ENCODE peak calls at places on chromosome 10, in seven cellular contexts. T is IMR-90, Y is A549, L is body of pancreas, H is esophagus squamous epithelium, P is right lobe of liver, G is tibial nerve. W is an unnamed sample.

GRCh38 chr10:72297281-72297967 is 23.7 kb downstream of the DDIT4 start:
- DNase-seq in T (peak), Y (peak), H (peak), P (peak), G (peak), L (peak), W (peak)

GRCh38 chr10:95408931-95409873 is 118.4 kb upstream of the PDLIM1 start:
- DNase-seq in P (no peak), G (no peak), H (no peak), T (no peak), L (no peak), Y (no peak), W (no peak)

GRCh38 chr10:84333864-84334451 is 5.6 kb downstream of the CCSER2 start:
- DNase-seq in H (no peak), G (no peak), P (no peak), T (peak), Y (no peak), L (no peak), W (no peak)

GRCh38 chr10:98224509-98224908 is 43.5 kb downstream of the LOXL4 start:
- DNase-seq in P (no peak), L (no peak), Y (no peak), H (no peak), T (peak), G (no peak), W (no peak)

GRCh38 chr10:47449979-47450378 is 33.9 kb downstream of the ANXA8 start:
- DNase-seq in T (no peak), G (no peak), L (no peak), Y (no peak), H (no peak), P (no peak), W (no peak)

GRCh38 chr10:102832248-102832647 is 5.0 kb downstream of the CYP17A1 start:
- DNase-seq in Y (no peak), L (no peak), H (no peak), P (no peak), G (no peak), T (no peak), W (no peak)

GRCh38 chr10:126264089-126265018 is 123.9 kb downstream of the ADAM12 start:
- DNase-seq in H (no peak), P (no peak), T (no peak), L (no peak), Y (no peak), G (no peak), W (no peak)

GRCh38 chr10:23404461-23404980 is 34.4 kb upstream of the OTUD1 start:
- DNase-seq in T (peak), G (no peak), Y (no peak), L (no peak), P (no peak), H (no peak), W (no peak)

GRCh38 chr10:132399117-132400035 is 2.4 kb downstream of the PWWP2B start:
- DNase-seq in H (no peak), T (no peak), L (peak), Y (no peak), P (peak), G (no peak), W (no peak)

GRCh38 chr10:71260622-71261325 is 48.4 kb downstream of the UNC5B start:
- DNase-seq in G (no peak), H (no peak), T (peak), L (no peak), Y (no peak), P (no peak), W (no peak)

GRCh38 chr10:10647331-10647730 is 370.3 kb upstream of the CELF2 start:
- DNase-seq in G (no peak), T (no peak), Y (no peak), L (no peak), P (no peak), H (no peak), W (no peak)

GRCh38 chr10:78768041-78768569 is 300.7 kb upstream of the ZMIZ1 start:
- DNase-seq in T (no peak), P (peak), G (no peak), H (no peak), Y (no peak), L (no peak), W (peak)

GRCh38 chr10:119305860-119306513 is 98.6 kb downstream of the GRK5 start:
- DNase-seq in H (peak), L (no peak), G (peak), T (peak), P (no peak), Y (peak), W (peak)

GRCh38 chr10:70369498-70370018 is 12.9 kb downstream of the LRRC20 start:
- DNase-seq in P (no peak), T (no peak), Y (no peak), G (no peak), H (no peak), L (no peak), W (no peak)

GRCh38 chr10:131168238-131168875 is 143.2 kb downstream of the TCERG1L start:
- DNase-seq in Y (no peak), H (no peak), L (no peak), P (no peak), T (no peak), G (no peak), W (no peak)

GRCh38 chr10:4506087-4506486 is 319.9 kb upstream of the AKR1E2 start:
- DNase-seq in Y (no peak), P (no peak), G (no peak), T (peak), L (no peak), H (no peak), W (no peak)

GRCh38 chr10:31739759-31740158 is 188.9 kb downstream of the ARHGAP12 start:
- DNase-seq in L (no peak), H (no peak), P (no peak), G (no peak), Y (no peak), T (peak), W (no peak)

GRCh38 chr10:24642921-24643678 is 80.6 kb downstream of the ARHGAP21 start:
- DNase-seq in P (no peak), T (peak), Y (peak), H (no peak), G (no peak), L (peak), W (no peak)

GRCh38 chr10:88254091-88254490 is 329.0 kb downstream of the RNLS start:
- DNase-seq in P (no peak), L (no peak), H (no peak), G (no peak), Y (peak), T (peak), W (no peak)

GRCh38 chr10:100878291-100878910 is 34.4 kb upstream of the SLF2 start:
- DNase-seq in Y (peak), L (peak), G (no peak), H (no peak), P (peak), T (peak), W (no peak)

GRCh38 chr10:6494934-6495592 is 85.0 kb downstream of the PRKCQ start:
- DNase-seq in G (no peak), H (no peak), T (no peak), Y (no peak), L (no peak), P (no peak), W (no peak)

GRCh38 chr10:88126699-88127098 is 263.3 kb downstream of the PTEN start:
- DNase-seq in L (no peak), G (no peak), Y (no peak), T (no peak), P (no peak), H (no peak), W (no peak)

GRCh38 chr10:31318382-31318853 is 598 bp upstream of the ZEB1 start:
- DNase-seq in L (no peak), G (peak), P (peak), Y (peak), T (peak), H (peak), W (peak)

GRCh38 chr10:30784896-30785605 is 155.5 kb upstream of the LYZL2 start:
- DNase-seq in G (peak), T (peak), H (no peak), P (peak), L (peak), Y (no peak), W (peak)

GRCh38 chr10:102615361-102615760 is 28.9 kb upstream of the TRIM8 start:
- DNase-seq in P (peak), L (peak), T (no peak), G (no peak), Y (peak), H (no peak), W (no peak)

GRCh38 chr10:61478621-61479312 is 25.6 kb upstream of the TMEM26 start:
- DNase-seq in Y (no peak), L (no peak), G (no peak), H (no peak), P (no peak), T (no peak), W (no peak)

GRCh38 chr10:102814456-102814871 is 22.7 kb downstream of the CYP17A1 start:
- DNase-seq in Y (no peak), L (no peak), H (no peak), G (peak), P (no peak), T (peak), W (no peak)

GRCh38 chr10:63722537-63722936 is 201.3 kb downstream of the REEP3 start:
- DNase-seq in Y (no peak), G (no peak), L (no peak), P (no peak), H (no peak), T (peak), W (peak)

GRCh38 chr10:16779375-16779774 is 37.8 kb downstream of the RSU1 start:
- DNase-seq in T (no peak), G (no peak), H (no peak), P (no peak), Y (no peak), L (peak), W (no peak)

GRCh38 chr10:64636461-64636860 is 1115.3 kb downstream of the REEP3 start:
- DNase-seq in G (no peak), P (no peak), L (no peak), T (no peak), H (no peak), Y (no peak), W (no peak)

GRCh38 chr10:112424658-112425057 is 22.1 kb downstream of the ZDHHC6 start:
- DNase-seq in H (no peak), P (no peak), T (no peak), G (no peak), L (no peak), Y (no peak), W (no peak)

GRCh38 chr10:35090162-35090954 is at the start of gene CUL2:
- DNase-seq in G (peak), Y (peak), H (peak), T (peak), L (peak), P (peak), W (peak)
- TF ChIP-seq POLR2A in G (no peak), Y (peak), H (no peak), T (no peak), L (peak), P (peak), W (no peak)

DNA sequence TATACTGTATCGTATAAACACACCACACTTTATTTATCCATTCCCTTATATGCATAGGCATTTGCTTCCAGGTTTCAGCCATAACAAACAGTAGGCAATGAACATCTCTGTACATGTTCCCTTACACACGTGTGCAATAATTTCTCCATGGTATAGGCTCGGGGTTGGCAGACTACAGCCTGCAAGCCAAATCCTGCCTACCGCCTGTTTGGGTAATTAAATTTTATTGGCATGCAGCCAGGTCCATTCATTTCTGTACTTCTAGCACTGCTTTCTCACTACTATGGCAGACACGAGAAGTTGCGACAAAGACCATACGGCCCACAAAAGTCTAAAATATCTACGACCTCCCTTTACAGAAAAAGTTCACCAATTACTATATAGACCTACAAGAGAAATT is 100.7 kb downstream of the FGFR2 start:
- DNase-seq in L (no peak), G (no peak), P (no peak), H (no peak), Y (no peak), T (no peak), W (peak)
- TF ChIP-seq POLR2A in L (no peak), G (no peak), P (no peak), H (no peak), Y (no peak), T (no peak), W (no peak)

GRCh38 chr10:26448706-26449435 is 10.7 kb downstream of the APBB1IP start:
- DNase-seq in T (no peak), G (no peak), H (no peak), Y (no peak), L (no peak), P (no peak), W (no peak)
- TF ChIP-seq POLR2A in T (no peak), G (no peak), H (no peak), Y (no peak), L (no peak), P (no peak), W (no peak)

GRCh38 chr10:34213805-34214197 is 601.3 kb downstream of the PARD3 start:
- DNase-seq in Y (no peak), P (no peak), G (no peak), T (no peak), H (no peak), L (no peak), W (no peak)

GRCh38 chr10:34219860-34220518 is 595.1 kb downstream of the PARD3 start:
- DNase-seq in L (no peak), H (no peak), Y (no peak), P (no peak), T (no peak), G (no peak), W (no peak)

GRCh38 chr10:34217524-34217923 is 597.6 kb downstream of the PARD3 start:
- DNase-seq in P (no peak), T (no peak), Y (no peak), H (no peak), G (no peak), L (no peak), W (no peak)

GRCh38 chr10:34213193-34213804 is 601.8 kb downstream of the PARD3 start:
- DNase-seq in L (no peak), P (no peak), Y (no peak), T (no peak), H (no peak), G (no peak), W (no peak)

GRCh38 chr10:34216348-34216908 is 598.7 kb downstream of the PARD3 start:
- DNase-seq in Y (no peak), H (no peak), T (peak), L (no peak), P (no peak), G (no peak), W (no peak)
- TF ChIP-seq POLR2A in Y (no peak), H (no peak), T (no peak), L (no peak), P (no peak), G (no peak), W (no peak)

DNA sequence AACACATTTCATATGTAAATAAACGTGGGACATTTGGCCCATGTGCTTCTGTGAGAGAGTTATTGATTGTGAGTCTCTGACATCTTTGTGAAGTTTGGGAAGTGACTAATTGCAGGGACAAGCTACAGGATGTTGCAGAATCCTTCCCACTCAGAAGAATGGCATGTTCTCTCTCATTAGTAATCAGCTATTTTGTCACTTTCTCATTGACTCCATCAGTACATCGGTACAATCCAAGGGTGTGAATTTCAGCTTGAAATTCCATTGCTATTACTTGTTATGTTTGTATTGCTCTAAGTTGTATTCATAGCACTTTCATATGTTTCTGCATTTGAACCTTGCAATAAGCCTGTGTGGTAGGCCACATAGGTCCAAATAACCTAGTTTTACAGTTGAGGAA is 100.0 kb upstream of the KCNMA1 start:
- DNase-seq in H (no peak), P (no peak), L (no peak), G (no peak), T (peak), Y (peak), W (no peak)
- TF ChIP-seq POLR2A in H (no peak), P (no peak), L (no peak), G (no peak), T (no peak), Y (no peak), W (no peak)

GRCh38 chr10:21526184-21526951 is 886 bp upstream of the SKIDA1 start:
- DNase-seq in G (peak), T (peak), L (peak), H (no peak), P (peak), Y (peak), W (peak)
- TF ChIP-seq POLR2A in G (peak), T (no peak), L (peak), H (no peak), P (peak), Y (peak), W (no peak)

GRCh38 chr10:87092356-87092860 is 2.2 kb downstream of the GLUD1 start:
- DNase-seq in P (no peak), G (no peak), Y (no peak), T (peak), H (no peak), L (no peak), W (no peak)

GRCh38 chr10:87092861-87093460 is 1.7 kb downstream of the GLUD1 start:
- DNase-seq in T (peak), Y (no peak), G (no peak), H (no peak), L (peak), P (no peak), W (peak)

GRCh38 chr10:87094373-87095240 is at the start of the genes GLUD1 and SHLD2:
- DNase-seq in Y (peak), L (peak), G (peak), H (peak), T (peak), P (peak), W (peak)

GRCh38 chr10:87093461-87094372 is 926 bp downstream of the GLUD1 start:
- DNase-seq in Y (peak), P (peak), T (peak), G (peak), H (peak), L (peak), W (peak)

DNA sequence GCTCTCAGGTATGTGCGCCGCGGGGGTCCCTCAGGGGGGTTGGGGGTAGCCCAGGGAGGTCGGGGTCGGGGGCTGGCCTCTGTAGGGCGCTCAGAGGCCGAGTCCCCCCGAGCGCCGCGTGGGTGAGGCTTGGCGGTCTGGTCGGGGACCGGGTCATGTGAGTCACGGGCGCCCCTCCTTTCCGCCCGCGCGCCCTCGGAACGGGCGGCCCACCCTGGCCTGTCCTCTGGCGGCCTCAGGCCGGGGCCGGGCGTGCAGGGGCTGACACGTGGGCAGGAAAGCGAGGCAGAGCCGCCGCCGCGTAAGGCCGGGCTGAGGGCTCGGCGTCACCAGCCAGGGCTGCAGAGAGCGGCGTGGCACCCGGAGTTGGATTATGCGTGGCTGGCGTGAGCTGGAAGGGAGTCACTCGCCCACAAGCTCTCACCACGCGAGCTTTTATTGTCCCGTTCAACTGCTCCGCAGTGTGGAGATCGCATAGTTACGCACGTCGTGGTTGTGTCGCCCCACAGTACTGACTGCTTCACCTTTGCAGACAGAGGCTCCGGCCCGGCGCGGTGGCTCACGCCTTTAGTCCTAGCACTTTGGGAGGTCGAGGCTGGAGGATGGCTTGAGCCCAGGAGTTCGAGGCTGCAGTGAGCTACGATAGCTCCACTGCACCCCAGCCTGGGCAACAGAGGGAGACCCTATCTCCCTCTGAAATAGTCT is 387 bp downstream of the SHLD2 start:
- DNase-seq in G (peak), T (peak), L (peak), H (peak), Y (peak), P (peak), W (peak)
- TF ChIP-seq POLR2A in G (peak), T (peak), L (peak), H (peak), Y (peak), P (peak), W (no peak)

GRCh38 chr10:74075906-74076305 is 74.7 kb downstream of the AP3M1 start:
- DNase-seq in T (no peak), H (no peak), L (no peak), Y (no peak), P (no peak), G (no peak), W (no peak)

GRCh38 chr10:74076961-74077360 is 73.7 kb downstream of the AP3M1 start:
- DNase-seq in T (peak), G (no peak), P (no peak), Y (no peak), L (no peak), H (no peak), W (no peak)

GRCh38 chr10:74078037-74078436 is 72.6 kb downstream of the AP3M1 start:
- DNase-seq in L (no peak), T (peak), Y (peak), P (no peak), G (no peak), H (no peak), W (no peak)

GRCh38 chr10:74079028-74079913 is 71.4 kb downstream of the AP3M1 start:
- DNase-seq in T (peak), Y (no peak), H (no peak), L (no peak), P (no peak), G (no peak), W (no peak)

DNA sequence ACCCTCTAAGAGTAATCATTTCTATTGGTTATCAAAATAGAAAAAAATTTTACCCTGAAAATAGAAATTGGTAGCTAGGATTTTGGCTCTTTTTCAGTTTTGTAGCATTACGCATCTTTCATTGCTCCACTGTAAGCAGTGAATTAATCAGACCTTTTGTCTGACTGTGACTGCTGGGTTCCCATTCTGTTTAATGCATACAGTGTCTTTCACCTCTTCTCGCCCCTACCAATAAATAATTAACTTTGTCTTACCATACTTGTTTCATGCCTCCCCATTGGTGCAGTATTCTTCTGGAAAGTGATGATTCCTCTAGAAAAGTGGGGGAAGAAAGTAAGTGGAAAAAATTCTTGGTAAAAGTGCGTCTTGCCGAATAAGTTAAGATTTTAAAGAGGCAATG is 73.2 kb downstream of the AP3M1 start:
- DNase-seq in H (no peak), P (no peak), Y (peak), T (no peak), G (no peak), L (no peak), W (no peak)
- TF ChIP-seq POLR2A in H (no peak), P (no peak), Y (no peak), T (no peak), G (no peak), L (no peak), W (no peak)

DNA sequence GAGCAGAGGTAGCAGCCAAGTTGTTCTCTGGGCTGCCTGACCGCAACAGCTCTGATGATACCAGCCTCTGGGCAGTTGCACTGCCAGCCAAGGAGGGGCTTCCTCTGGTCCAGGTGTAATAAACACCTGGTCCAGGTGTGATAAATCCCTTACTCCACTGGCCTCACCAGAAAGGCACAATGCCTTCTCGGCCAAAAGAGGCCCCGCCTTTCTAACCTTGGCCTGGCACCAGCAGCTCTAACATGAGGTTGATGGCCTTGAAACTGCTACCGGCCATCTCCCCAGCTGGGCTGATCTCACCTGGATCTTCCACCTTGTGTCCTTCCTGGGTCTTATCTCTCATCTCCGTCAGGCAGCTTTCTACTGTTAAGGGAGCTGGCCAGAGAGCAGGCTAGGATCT is 45.5 kb upstream of the PDZD8 start:
- DNase-seq in T (no peak), H (no peak), G (no peak), P (no peak), Y (no peak), L (no peak), W (no peak)
- TF ChIP-seq POLR2A in T (no peak), H (no peak), G (no peak), P (no peak), Y (no peak), L (no peak), W (no peak)

W was measured in lower leg skin.